ENCODE peak calls at places on chromosomes 12 and 14, in nine cellular contexts. E is BE2C, I is cardiac muscle cell, P is fibroblast of lung, C is thyroid gland, F is tibial artery, M is mammary epithelial cell, D is heart left ventricle, Y is K562. L is an unnamed sample. For H3K27me3 and H3K4me1, the result is how much of the 10 kb centered on the place peaks cover.

GRCh38 chr12:72346331-72346944 is 74.3 kb downstream of the TRHDE start:
- DNase-seq in C (peak), I (peak), F (no peak), M (peak), P (peak), E (peak), D (no peak), Y (peak), L (peak)

GRCh38 chr12:26338574-26339572 is 143.5 kb downstream of the SSPN start:
- DNase-seq in I (no peak), E (no peak), P (peak), C (no peak), D (no peak), Y (no peak), F (no peak), M (peak), L (peak)

GRCh38 chr14:22265319-22266140 is 323.5 kb downstream of the DAD1 start:
- DNase-seq in E (no peak), F (peak), D (no peak), P (peak), Y (no peak), C (no peak), M (peak), I (no peak), L (no peak)

GRCh38 chr12:47841506-47841905 is 21.8 kb upstream of the HDAC7 start:
- DNase-seq in M (no peak), E (no peak), D (no peak), P (no peak), I (no peak), Y (no peak), F (no peak), C (no peak), L (no peak)

GRCh38 chr14:92481386-92481785 is 32.2 kb upstream of the RIN3 start:
- DNase-seq in E (no peak), M (no peak), F (no peak), D (no peak), C (no peak), I (no peak), Y (no peak), P (peak), L (no peak)

GRCh38 chr12:47811070-47811391 is 8.7 kb downstream of the HDAC7 start:
- DNase-seq in F (no peak), I (peak), E (no peak), Y (no peak), C (peak), P (no peak), M (no peak), D (no peak), L (no peak)

GRCh38 chr12:94180558-94181296 is 32.4 kb downstream of the PLXNC1 start:
- DNase-seq in D (no peak), F (no peak), I (no peak), P (peak), M (peak), C (no peak), E (no peak), Y (no peak), L (peak)

GRCh38 chr12:121145221-121145620 is 12.5 kb downstream of the P2RX7 start:
- DNase-seq in C (no peak), F (no peak), Y (no peak), D (no peak), I (no peak), P (peak), M (no peak), E (no peak), L (no peak)

GRCh38 chr14:75307700-75308379 is 29.2 kb downstream of the FOS start:
- DNase-seq in E (peak), C (peak), M (peak), Y (peak), D (peak), F (peak), P (peak), I (peak), L (peak)

GRCh38 chr14:75315143-75315542 is 36.5 kb downstream of the FOS start:
- DNase-seq in P (peak), F (no peak), E (peak), Y (no peak), D (no peak), I (no peak), M (peak), C (no peak), L (no peak)

GRCh38 chr14:75306917-75307699 is 28.5 kb downstream of the FOS start:
- DNase-seq in D (no peak), C (no peak), I (peak), E (peak), F (no peak), M (peak), P (no peak), Y (peak), L (no peak)

GRCh38 chr14:75310295-75311059 is 31.8 kb downstream of the FOS start:
- DNase-seq in Y (no peak), E (peak), I (no peak), F (peak), C (peak), M (peak), D (peak), P (peak), L (peak)
- H3K27me3 ChIP-seq in Y (under half), E (under half), I (under half), F (under half), C (under half), M (under half), D (under half), P (under half), L (under half)

GRCh38 chr12:102634216-102634615 is 153.9 kb upstream of the IGF1 start:
- DNase-seq in I (no peak), P (peak), E (no peak), F (no peak), D (no peak), C (no peak), M (no peak), Y (no peak), L (peak)

GRCh38 chr12:102631274-102631673 is 150.9 kb upstream of the IGF1 start:
- DNase-seq in Y (no peak), M (peak), C (no peak), D (no peak), I (no peak), P (peak), F (no peak), E (no peak), L (no peak)

GRCh38 chr12:102629262-102629888 is 149.0 kb upstream of the IGF1 start:
- DNase-seq in P (peak), I (no peak), C (no peak), D (no peak), E (no peak), M (no peak), Y (peak), F (no peak), L (no peak)
- H3K4me1 ChIP-seq in P (under half), I (under half), C (under half), D (under half), E (under half), M (under half), Y (under half), F (under half), L (under half)

GRCh38 chr12:3261782-3262359 is 184.7 kb downstream of the TSPAN9 start:
- DNase-seq in E (no peak), M (no peak), I (no peak), C (no peak), P (no peak), D (no peak), Y (no peak), F (peak), L (no peak)
- TF ChIP-seq CTCF in E (peak), M (no peak), I (peak), C (no peak), P (peak), D (no peak), Y (no peak), F (peak), L (peak)

DNA sequence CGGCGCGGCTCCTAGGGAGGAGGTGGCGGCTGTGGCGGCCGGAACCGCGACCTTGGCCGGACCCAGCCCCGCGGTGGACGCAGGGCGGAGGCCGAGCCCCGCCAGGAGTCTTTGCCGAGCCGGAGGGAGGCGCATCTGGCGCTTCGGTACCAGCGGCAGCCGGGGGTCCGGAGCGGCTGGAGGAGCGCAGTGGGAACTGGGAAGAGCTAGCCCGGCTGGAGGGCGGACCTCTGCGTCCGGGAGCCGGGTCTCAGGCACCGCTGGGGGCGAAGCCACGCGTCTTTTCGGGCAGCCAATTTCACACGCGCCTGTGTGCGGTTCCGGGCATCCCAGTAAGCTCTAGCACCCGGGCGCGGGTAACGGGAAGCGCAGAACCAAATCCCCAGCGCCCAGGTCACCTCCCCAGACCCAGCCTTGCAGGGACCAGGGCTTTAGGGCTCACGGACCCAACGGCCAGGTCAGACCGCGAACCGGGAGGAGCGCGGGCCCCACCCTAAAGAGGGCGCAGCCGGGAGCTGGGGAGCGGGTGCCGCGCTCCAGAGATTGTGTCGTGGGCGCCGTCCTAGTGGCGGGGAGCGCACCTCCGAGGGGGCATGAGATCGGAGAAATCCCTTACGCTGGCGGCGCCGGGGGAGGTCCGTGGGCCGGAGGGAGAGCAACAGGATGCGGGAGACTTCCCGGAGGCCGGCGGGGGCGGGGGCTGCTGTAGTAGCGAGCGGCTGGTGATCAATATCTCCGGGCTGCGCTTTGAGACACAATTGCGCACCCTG is 89.4 kb downstream of the GALNT8 start:
- DNase-seq in I (no peak), D (no peak), E (no peak), F (no peak), M (no peak), P (peak), Y (no peak), C (no peak), L (no peak)
- H3K27me3 ChIP-seq in I (half or more), D (under half), E (under half), F (under half), M (under half), P (under half), Y (under half), C (under half), L (half or more)

DNA sequence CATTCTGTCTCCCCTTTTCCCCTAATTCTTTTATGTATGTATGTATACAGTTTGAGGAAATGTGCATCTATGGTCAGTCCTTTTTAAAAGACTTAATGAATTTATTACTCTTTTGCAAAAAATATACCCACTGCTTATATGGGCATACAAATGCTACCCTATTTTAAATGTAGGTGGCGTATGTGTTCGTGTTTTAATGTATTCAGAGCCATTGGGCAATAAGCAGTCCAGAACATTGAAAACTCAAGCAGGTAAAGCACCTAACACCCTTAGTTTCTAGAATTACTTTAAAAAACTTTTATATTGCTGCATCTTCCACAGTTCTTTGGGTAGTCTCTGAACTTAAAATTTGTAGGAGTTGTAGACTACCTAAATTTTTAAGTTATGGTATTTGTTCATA is 42.6 kb upstream of the A2ML1 start:
- DNase-seq in I (no peak), F (no peak), C (no peak), D (no peak), M (no peak), Y (no peak), P (no peak), E (no peak), L (no peak)
- H3K4me1 ChIP-seq in I (under half), F (under half), C (under half), D (under half), M (under half), Y (under half), P (under half), E (under half), L (under half)